ENCODE peak calls at places on chromosomes 12 and 14, in seven cellular contexts. V is cardiac muscle cell; S is tibial artery; F is fibroblast of lung; H is neuronal stem cell; E is CD8-positive, alpha-beta T cell; A is left lung. X is an unnamed sample.

GRCh38 chr12:15928870-15929571 is 17.9 kb downstream of the DERA start:
- DNase-seq in A (no peak), E (no peak), V (peak; percentile 62), S (no peak), H (no peak), F (peak; percentile 17), X (peak; percentile 62)

GRCh38 chr14:74620497-74620921 is 8.5 kb upstream of the LTBP2 start:
- DNase-seq in V (no peak), F (peak; percentile 100), S (no peak), H (no peak), E (peak; percentile 16), A (no peak), X (peak; percentile 91)

GRCh38 chr12:132455565-132455964 is 34.4 kb upstream of the FBRSL1 start:
- DNase-seq in V (no peak), F (no peak), A (no peak), H (no peak), S (no peak), E (no peak), X (no peak)

GRCh38 chr14:94143239-94143638 is 13.8 kb upstream of the IFI27L2 start:
- DNase-seq in V (peak; percentile 52), H (no peak), E (no peak), S (no peak), F (no peak), A (no peak), X (no peak)

GRCh38 chr12:13165578-13166120 is 30.9 kb upstream of the EMP1 start:
- DNase-seq in H (no peak), A (peak; percentile 86), V (no peak), F (peak; percentile 79), S (peak; percentile 84), E (peak; percentile 67), X (peak; percentile 68)

GRCh38 chr14:90654831-90655276 is 161.4 kb downstream of the TTC7B start:
- DNase-seq in E (no peak), H (no peak), S (no peak), A (no peak), V (no peak), F (peak; percentile 71), X (no peak)

GRCh38 chr14:21090194-21090939 is 8.1 kb downstream of the ZNF219 start:
- DNase-seq in A (no peak), F (no peak), S (peak; percentile 69), V (no peak), H (no peak), E (peak; percentile 50), X (peak; percentile 94)

GRCh38 chr14:31712244-31713127 is 151.3 kb downstream of the NUBPL start:
- DNase-seq in H (no peak), F (no peak), A (no peak), E (no peak), S (no peak), V (no peak), X (no peak)

GRCh38 chr12:104520242-104520900 is 63.6 kb downstream of the CHST11 start:
- DNase-seq in F (no peak), V (peak; percentile 77), H (no peak), E (no peak), S (no peak), A (no peak), X (no peak)

GRCh38 chr14:24398943-24399801 is at the start of gene NYNRIN:
- DNase-seq in S (peak; percentile 78), V (peak; percentile 82), H (peak; percentile 62), F (peak; percentile 37), E (peak; percentile 41), A (peak; percentile 55), X (peak; percentile 92)

GRCh38 chr12:67633708-67634107 is 14.8 kb upstream of the DYRK2 start:
- DNase-seq in V (no peak), F (no peak), H (no peak), A (peak; percentile 57), S (peak; percentile 70), E (no peak), X (no peak)

GRCh38 chr12:9707356-9707755 is 25.5 kb downstream of the CLECL1 start:
- DNase-seq in A (no peak), F (no peak), H (no peak), E (no peak), S (no peak), V (no peak), X (no peak)

GRCh38 chr12:109458086-109458485 is 19.0 kb downstream of the KCTD10 start:
- DNase-seq in A (no peak), E (no peak), H (no peak), S (no peak), F (peak; percentile 89), V (no peak), X (peak; percentile 83)

GRCh38 chr14:70722418-70722817 is 80.7 kb downstream of the TTC9 start:
- DNase-seq in H (no peak), V (no peak), S (no peak), E (no peak), A (no peak), F (no peak), X (no peak)

GRCh38 chr12:42485823-42486222 is 103.7 kb downstream of the PRICKLE1 start:
- DNase-seq in F (no peak), A (no peak), E (no peak), S (no peak), V (no peak), H (no peak), X (no peak)

GRCh38 chr12:52400906-52401305 is 5.2 kb downstream of the KRT82 start:
- DNase-seq in H (no peak), S (no peak), V (no peak), E (no peak), A (no peak), F (no peak), X (peak; percentile 48)

GRCh38 chr14:83556065-83556464 is 1973.9 kb upstream of the FLRT2 start:
- DNase-seq in V (no peak), S (no peak), F (peak; percentile 50), E (no peak), A (no peak), H (no peak), X (no peak)

GRCh38 chr14:52018970-52019369 is 29.6 kb downstream of the RTRAF start:
- DNase-seq in A (no peak), H (no peak), F (no peak), S (no peak), E (no peak), V (no peak), X (no peak)
- H3K4me1 ChIP-seq in A (peaks cover 28% of the 10 kb centered on the region), H (peaks cover 4% of the 10 kb centered on the region), F (peaks cover 13% of the 10 kb centered on the region), S (peaks cover 4% of the 10 kb centered on the region), E (peaks cover 21% of the 10 kb centered on the region), V (peaks cover 73% of the 10 kb centered on the region), X (peaks cover 11% of the 10 kb centered on the region)

GRCh38 chr12:101828463-101829196 is 2.1 kb downstream of the GNPTAB start:
- DNase-seq in E (no peak), A (no peak), S (no peak), V (no peak), H (no peak), F (no peak), X (peak; percentile 52)
- H3K4me1 ChIP-seq in E (peaks cover 45% of the 10 kb centered on the region), A (peaks cover 67% of the 10 kb centered on the region), S (peaks cover 25% of the 10 kb centered on the region), V (no peaks in the 10 kb centered on the region), H (no peaks in the 10 kb centered on the region), F (peaks cover 2% of the 10 kb centered on the region), X (peaks cover 13% of the 10 kb centered on the region)

DNA sequence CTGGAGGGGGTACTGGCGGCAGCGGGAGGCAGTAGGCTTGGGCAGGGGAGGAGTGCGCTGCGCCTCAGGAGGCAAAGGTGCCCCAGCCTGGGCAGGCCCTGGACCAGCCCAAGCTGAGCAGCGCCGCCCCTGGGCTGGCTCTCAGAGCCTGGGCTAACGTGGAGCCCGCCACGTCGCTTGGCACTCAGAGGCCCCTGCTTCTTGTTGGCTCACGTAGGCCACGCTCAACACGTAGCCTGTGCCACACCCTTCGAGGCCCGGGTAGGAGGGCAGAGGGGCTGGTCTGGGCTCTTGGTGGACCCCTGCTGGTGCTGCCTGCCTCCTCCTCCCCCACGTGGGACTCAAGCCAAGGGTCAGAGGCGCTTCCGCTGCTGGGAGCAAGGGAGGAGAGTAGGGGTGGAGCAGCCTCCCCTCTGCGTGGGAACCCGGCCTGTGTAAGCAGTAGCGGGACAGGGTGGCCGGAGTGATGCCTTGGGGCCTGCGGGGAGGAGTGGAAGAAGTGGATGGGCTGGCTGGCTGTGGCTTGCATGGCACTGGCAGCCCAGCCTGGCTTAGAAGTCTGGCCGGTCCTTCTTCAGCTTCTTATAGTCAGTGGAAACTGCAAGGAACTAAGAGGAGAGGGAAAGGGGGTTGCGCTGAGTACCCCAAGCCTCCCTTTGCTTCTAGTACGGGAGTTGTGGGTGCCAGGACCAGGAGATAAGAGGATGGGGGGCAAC is 5.7 kb downstream of the SHMT2 start:
- DNase-seq in F (peak; percentile 41), H (no peak), E (no peak), S (peak; percentile 98), V (no peak), A (no peak), X (peak; percentile 90)
- H3K4me1 ChIP-seq in F (peaks cover 41% of the 10 kb centered on the region), H (peaks cover 20% of the 10 kb centered on the region), E (peaks cover 50% of the 10 kb centered on the region), S (peaks cover 82% of the 10 kb centered on the region), V (peaks cover 10% of the 10 kb centered on the region), A (peaks cover 65% of the 10 kb centered on the region), X (peaks cover 55% of the 10 kb centered on the region)

DNA sequence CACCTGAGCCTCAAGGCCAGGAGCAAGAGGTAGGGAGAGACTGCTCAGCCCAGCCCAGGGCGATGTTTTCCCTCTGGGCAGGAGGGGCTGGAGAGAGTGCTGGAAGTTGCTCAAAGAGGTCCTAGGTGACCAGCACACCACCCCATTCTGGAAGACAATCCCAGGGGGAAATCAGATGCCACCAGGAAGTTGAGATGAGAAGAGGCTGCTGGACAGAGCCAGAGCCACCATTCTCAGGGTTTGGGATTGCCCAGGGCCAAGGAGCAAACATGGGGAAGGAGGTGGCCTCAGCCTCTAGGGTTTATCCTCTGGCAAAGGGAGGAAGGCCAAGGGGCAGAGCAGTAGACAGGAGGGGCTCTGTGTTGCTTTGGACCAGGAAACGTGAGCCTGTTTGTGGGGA is 11.6 kb downstream of the CCDC85C start:
- DNase-seq in E (no peak), V (no peak), S (no peak), F (no peak), A (no peak), H (no peak), X (peak; percentile 58)
- H3K4me1 ChIP-seq in E (peaks cover 4% of the 10 kb centered on the region), V (peaks cover 39% of the 10 kb centered on the region), S (peaks cover 10% of the 10 kb centered on the region), F (peaks cover 8% of the 10 kb centered on the region), A (peaks cover 73% of the 10 kb centered on the region), H (peaks cover 26% of the 10 kb centered on the region), X (peaks cover 11% of the 10 kb centered on the region)

GRCh38 chr12:123436017-123436964 is at the start of gene RILPL2:
- DNase-seq in V (peak; percentile 78), F (peak; percentile 79), A (peak; percentile 96), H (peak; percentile 49), S (peak; percentile 95), E (peak; percentile 90), X (peak; percentile 98)

GRCh38 chr12:123431951-123432886 is 4.3 kb downstream of the RILPL2 start:
- DNase-seq in H (no peak), S (no peak), E (peak; percentile 15), V (no peak), A (peak; percentile 58), F (no peak), X (peak; percentile 62)

GRCh38 chr12:123433615-123434014 is 2.9 kb downstream of the RILPL2 start:
- DNase-seq in S (no peak), A (no peak), E (no peak), V (no peak), F (no peak), H (no peak), X (no peak)

GRCh38 chr12:123435636-123436016 is 858 bp downstream of the RILPL2 start:
- DNase-seq in V (no peak), S (no peak), F (no peak), E (no peak), H (no peak), A (no peak), X (no peak)
- H3K4me1 ChIP-seq in V (no peaks in the 10 kb centered on the region), S (peaks cover 45% of the 10 kb centered on the region), F (no peaks in the 10 kb centered on the region), E (peaks cover 35% of the 10 kb centered on the region), H (peaks cover 6% of the 10 kb centered on the region), A (peaks cover 62% of the 10 kb centered on the region), X (peaks cover 28% of the 10 kb centered on the region)

GRCh38 chr14:66507722-66508546 is at the start of gene GPHN:
- DNase-seq in F (peak; percentile 99), A (peak; percentile 98), V (peak; percentile 97), S (peak; percentile 98), E (peak; percentile 79), H (peak; percentile 93), X (peak; percentile 98)
- H3K4me1 ChIP-seq in F (no peaks in the 10 kb centered on the region), A (peaks cover 22% of the 10 kb centered on the region), V (peaks cover 17% of the 10 kb centered on the region), S (peaks cover 19% of the 10 kb centered on the region), E (no peaks in the 10 kb centered on the region), H (peaks cover 6% of the 10 kb centered on the region), X (peaks cover 11% of the 10 kb centered on the region)

GRCh38 chr12:116070420-116070819 is 207.1 kb downstream of the MED13L start:
- DNase-seq in V (no peak), H (no peak), A (no peak), F (no peak), E (no peak), S (no peak), X (no peak)
- H3K4me1 ChIP-seq in V (peaks cover 55% of the 10 kb centered on the region), H (peaks cover 4% of the 10 kb centered on the region), A (peaks cover 42% of the 10 kb centered on the region), F (peaks cover 3% of the 10 kb centered on the region), E (no peaks in the 10 kb centered on the region), S (peaks cover 45% of the 10 kb centered on the region), X (peaks cover 6% of the 10 kb centered on the region)

X was measured in osteoblast.